ENCODE peak calls at places on chromosomes 6 and 20, in four cellular contexts. W is cardiac fibroblast, B is OCI-LY7, P is activated B cell treated with CpG ODN at 0.5 μM for 24 hours. F is an unnamed sample.

GRCh38 chr6:43947860-43948259 is 177.8 kb downstream of the VEGFA start:
- DNase-seq in W (no peak), P (no peak), B (no peak), F (no peak)

GRCh38 chr6:31691078-31691463 is 10.2 kb upstream of the LY6G5C start:
- DNase-seq in B (no peak), W (no peak), P (no peak), F (no peak)

GRCh38 chr6:75657327-75657726 is 55.6 kb downstream of the SENP6 start:
- DNase-seq in P (no peak), W (no peak), B (no peak), F (no peak)

GRCh38 chr6:71453307-71453706 is 164.7 kb downstream of the OGFRL1 start:
- DNase-seq in W (no peak), P (no peak), B (no peak), F (no peak)

GRCh38 chr6:113634352-113635163 is 222.6 kb upstream of the MARCKS start:
- DNase-seq in P (no peak), B (peak; percentile 66), W (peak; percentile 68), F (no peak)

GRCh38 chr20:35467339-35468224 is 12.2 kb downstream of the CEP250 start:
- DNase-seq in B (no peak), P (no peak), W (peak; percentile 68), F (no peak)

GRCh38 chr6:157586088-157586414 is 205.1 kb downstream of the ZDHHC14 start:
- DNase-seq in P (no peak), W (no peak), B (no peak), F (no peak)

GRCh38 chr6:169164451-169164850 is 89.2 kb downstream of the THBS2 start:
- DNase-seq in P (no peak), W (no peak), B (no peak), F (no peak)

GRCh38 chr6:100160913-100161312 is 166.9 kb upstream of the MCHR2 start:
- DNase-seq in B (no peak), W (no peak), P (no peak), F (no peak)

GRCh38 chr6:79869600-79870084 is 77.7 kb downstream of the ELOVL4 start:
- DNase-seq in B (peak; percentile 87), W (peak; percentile 76), P (peak; percentile 65), F (peak; percentile 84)

GRCh38 chr6:113856571-113857564 is at the start of gene MARCKS:
- DNase-seq in W (peak; percentile 92), B (peak; percentile 32), P (peak; percentile 72), F (peak; percentile 56)

GRCh38 chr20:14470231-14470894 is 133.0 kb upstream of the FLRT3 start:
- DNase-seq in P (no peak), W (no peak), B (no peak), F (no peak)

GRCh38 chr6:30570760-30571084 is 520 bp upstream of the ABCF1 start:
- DNase-seq in W (no peak), P (no peak), B (no peak), F (no peak)

GRCh38 chr6:128275030-128275429 is 245.4 kb downstream of the PTPRK start:
- DNase-seq in W (peak; percentile 18), P (no peak), B (no peak), F (no peak)

GRCh38 chr6:148935705-148936306 is 189.0 kb downstream of the UST start:
- DNase-seq in W (no peak), B (no peak), P (no peak), F (no peak)

GRCh38 chr6:25880601-25881000 is 6.6 kb upstream of the SLC17A3 start:
- DNase-seq in P (no peak), B (no peak), W (no peak), F (no peak)

GRCh38 chr6:82237013-82237412 is 10.5 kb downstream of the IBTK start:
- DNase-seq in B (no peak), W (peak; percentile 46), P (no peak), F (no peak)

GRCh38 chr6:100194535-100194934 is 200.5 kb upstream of the MCHR2 start:
- DNase-seq in W (no peak), B (no peak), P (no peak), F (no peak)

GRCh38 chr20:25207960-25208534 is 12.5 kb downstream of the ENTPD6 start:
- DNase-seq in B (no peak), P (no peak), W (no peak), F (no peak)

GRCh38 chr6:154478021-154478651 is 32.3 kb downstream of the CNKSR3 start:
- DNase-seq in B (no peak), W (no peak), P (no peak), F (no peak)

GRCh38 chr6:22764521-22764920 is 195.2 kb downstream of the HDGFL1 start:
- DNase-seq in B (no peak), W (no peak), P (no peak), F (no peak)

GRCh38 chr6:68343901-68344300 is 291.2 kb upstream of the ADGRB3 start:
- DNase-seq in B (peak; percentile 22), P (no peak), W (peak; percentile 31), F (peak; percentile 34)

GRCh38 chr20:53294804-53295203 is 298.8 kb downstream of the ZNF217 start:
- DNase-seq in B (no peak), W (no peak), P (no peak), F (no peak)

GRCh38 chr6:30682181-30683117 is 4.0 kb downstream of the PPP1R18 start:
- DNase-seq in P (peak; percentile 80), W (peak; percentile 82), B (peak; percentile 95), F (peak; percentile 95)

GRCh38 chr6:152185158-152185574 is 377.7 kb downstream of the ESR1 start:
- DNase-seq in P (no peak), B (peak; percentile 61), W (no peak), F (no peak)

GRCh38 chr6:83265384-83265783 is 72.2 kb downstream of the RWDD2A start:
- DNase-seq in W (peak; percentile 13), P (no peak), B (no peak), F (peak; percentile 3)

DNA sequence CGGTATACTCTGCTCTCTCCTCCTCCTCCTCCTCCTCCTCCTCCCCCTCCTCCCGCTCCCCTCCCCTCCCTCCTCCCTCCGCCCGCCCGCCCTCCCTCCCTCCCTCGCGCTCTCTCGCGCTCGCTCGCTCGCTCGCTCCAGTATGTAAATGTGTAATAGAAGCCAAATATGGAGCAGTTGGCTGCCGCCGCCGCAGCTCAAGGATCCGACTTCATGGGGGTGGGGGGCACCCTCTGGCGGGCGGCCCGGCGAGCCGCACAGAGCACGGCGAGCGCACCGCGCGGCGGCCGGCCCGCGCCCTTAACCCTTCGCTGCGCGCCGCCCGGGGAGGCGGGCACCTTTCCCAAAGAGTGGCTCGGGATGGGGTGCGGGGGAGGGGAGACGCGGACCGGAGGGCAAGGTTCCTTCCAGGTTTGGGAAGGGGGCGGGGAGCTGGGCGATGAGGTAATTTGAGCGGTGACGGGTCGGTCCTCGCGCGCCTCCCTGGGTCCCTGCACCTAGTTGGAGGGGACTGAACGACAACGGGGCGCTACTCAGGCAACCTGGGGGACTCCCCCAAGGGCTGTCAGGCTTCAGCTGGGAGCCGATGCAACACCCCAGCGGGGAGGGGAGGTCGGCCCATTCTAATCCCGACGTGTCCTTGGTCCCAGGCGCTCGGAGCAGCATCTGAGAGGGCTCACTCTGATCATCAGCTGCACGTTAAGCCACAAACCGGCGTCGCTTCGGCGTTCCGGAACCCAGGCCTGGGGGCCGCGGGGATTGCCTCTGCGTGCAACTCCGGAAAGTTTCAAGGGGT is 407 bp upstream of the ATXN1 start:
- DNase-seq in W (peak; percentile 96), P (peak; percentile 72), B (no peak), F (peak; percentile 91)
- TF ChIP-seq CTCF in W (peak; percentile 6), P (no peak), B (no peak), F (no peak)

GRCh38 chr20:43537921-43538854 is 20.6 kb upstream of the SGK2 start:
- DNase-seq in B (peak; percentile 58), P (peak; percentile 30), W (peak; percentile 75), F (peak; percentile 66)
- TF ChIP-seq CTCF in B (peak; percentile 94), P (peak; percentile 52), W (peak; percentile 95), F (peak; percentile 93)

GRCh38 chr6:13273931-13274706 is 54.2 kb downstream of the TBC1D7 start:
- DNase-seq in W (no peak), P (peak; percentile 63), B (no peak), F (peak; percentile 84)

GRCh38 chr6:13273202-13273930 is 55.0 kb downstream of the TBC1D7 start:
- DNase-seq in W (no peak), B (no peak), P (no peak), F (no peak)

GRCh38 chr6:13274707-13275434 is 53.5 kb downstream of the TBC1D7 start:
- DNase-seq in P (peak; percentile 19), B (no peak), W (no peak), F (no peak)

GRCh38 chr6:13275435-13275989 is 52.8 kb downstream of the TBC1D7 start:
- DNase-seq in P (no peak), W (no peak), B (no peak), F (no peak)

GRCh38 chr6:13272131-13273046 is 55.9 kb downstream of the TBC1D7 start:
- DNase-seq in P (peak; percentile 70), B (peak; percentile 84), W (no peak), F (no peak)
- TF ChIP-seq CTCF in P (no peak), B (peak; percentile 52), W (no peak), F (no peak)

GRCh38 chr6:117791012-117791411 is 115.7 kb downstream of the NUS1 start:
- DNase-seq in B (no peak), P (no peak), W (no peak), F (no peak)

DNA sequence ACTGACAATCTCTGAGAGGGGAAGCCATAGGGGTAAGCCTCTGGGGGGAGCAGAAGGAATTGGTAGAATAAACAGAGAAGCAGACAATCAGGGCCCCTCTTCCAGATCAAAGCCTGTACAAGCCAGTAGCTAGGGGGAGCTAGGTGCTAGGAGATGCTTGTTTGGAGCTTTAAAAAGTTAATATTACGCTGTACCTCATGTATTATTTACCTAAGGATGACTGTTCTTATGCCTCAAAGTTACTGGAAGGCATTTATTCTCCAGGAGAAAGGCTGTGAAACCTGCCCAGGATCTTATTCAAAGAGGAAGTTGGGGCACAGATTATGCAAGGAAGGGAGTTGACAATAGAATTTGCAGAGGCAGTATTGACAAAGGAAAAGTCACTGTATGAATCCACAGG is 111.8 kb upstream of the SLC35F1 start:
- DNase-seq in P (no peak), B (no peak), W (no peak), F (no peak)
- TF ChIP-seq CTCF in P (no peak), B (peak; percentile 24), W (no peak), F (no peak)

DNA sequence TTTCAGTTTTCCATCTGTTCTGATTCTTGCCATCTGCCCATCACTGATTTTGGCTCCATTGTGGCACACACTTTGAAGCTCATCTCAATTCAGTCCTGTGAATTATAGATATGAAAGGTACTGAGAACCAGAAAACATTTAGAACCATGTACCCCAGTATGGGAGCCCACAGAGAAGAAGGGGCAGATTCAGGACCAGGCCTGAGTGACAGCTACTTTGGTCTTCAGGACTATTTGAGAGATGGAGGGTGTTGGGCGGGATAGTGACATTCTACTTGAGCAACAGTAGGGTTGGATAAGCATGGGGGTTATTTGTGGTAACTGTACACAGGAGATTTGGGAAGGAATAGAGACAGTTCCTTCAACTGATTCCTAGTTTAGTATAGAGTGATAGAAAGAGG is 259.2 kb upstream of the MANEA start:
- DNase-seq in B (no peak), W (no peak), P (no peak), F (no peak)
- TF ChIP-seq CTCF in B (no peak), W (no peak), P (no peak), F (no peak)

GRCh38 chr6:4506806-4507205 is 269.4 kb upstream of the CDYL start:
- DNase-seq in W (no peak), P (no peak), B (no peak), F (no peak)
- TF ChIP-seq CTCF in W (no peak), P (no peak), B (no peak), F (no peak)